ENCODE peak calls at places on chromosome 10, in ten cellular contexts. J, L, P, K, F, S, M, C, N and D are unnamed samples.

GRCh38 chr10:5036511-5036910 is 32.9 kb upstream of the AKR1C2 start:
- DNase-seq in J (no peak), L (no peak), P (no peak), K (no peak), F (no peak), S (no peak), M (no peak), C (no peak), N (no peak), D (no peak)

GRCh38 chr10:11152801-11153200 is 135.1 kb downstream of the CELF2 start:
- DNase-seq in J (no peak), L (no peak), P (no peak), K (no peak), F (no peak), S (no peak), M (no peak), C (no peak), N (no peak), D (no peak)

GRCh38 chr10:65083222-65083621 is 1562.0 kb downstream of the REEP3 start:
- DNase-seq in J (no peak), L (no peak), P (no peak), K (no peak), F (no peak), S (no peak), M (no peak), C (no peak), N (no peak), D (no peak)

GRCh38 chr10:12448729-12449391 is 99.5 kb downstream of the CAMK1D start:
- DNase-seq in J (no peak), L (peak), P (peak), K (no peak), F (peak), S (peak), M (no peak), C (peak), N (peak), D (no peak)

GRCh38 chr10:132184816-132185593 is 1.7 kb upstream of the DPYSL4 start:
- DNase-seq in J (no peak), L (no peak), P (no peak), K (no peak), F (no peak), S (no peak), M (no peak), C (no peak), N (no peak), D (no peak)

GRCh38 chr10:53361936-53362335 is 589.4 kb upstream of the MBL2 start:
- DNase-seq in J (no peak), L (no peak), P (no peak), K (no peak), F (no peak), S (no peak), M (no peak), C (no peak), N (no peak), D (no peak)

GRCh38 chr10:65355141-65355680 is 1570.6 kb upstream of the LRRTM3 start:
- DNase-seq in J (no peak), L (no peak), P (no peak), K (no peak), F (no peak), S (no peak), M (no peak), C (no peak), N (no peak), D (no peak)

GRCh38 chr10:6456067-6456466 is 124.0 kb downstream of the PRKCQ start:
- DNase-seq in J (no peak), L (no peak), P (no peak), K (no peak), F (no peak), S (no peak), M (no peak), C (no peak), N (no peak), D (no peak)

GRCh38 chr10:3222068-3222467 is 49.5 kb upstream of the PITRM1 start:
- DNase-seq in J (no peak), L (no peak), P (no peak), K (no peak), F (no peak), S (no peak), M (no peak), C (peak), N (peak), D (no peak)